ENCODE peak calls at places on chromosomes 13 and 19, in eight cellular contexts. Q, G, T, P, J, E, M and W are unnamed samples.

GRCh38 chr13:64924401-64924800 is 2305.7 kb downstream of the PCDH9 start:
- DNase-seq in Q (no peak), P (no peak), E (no peak), M (no peak), T (no peak), J (no peak), G (no peak), W (no peak)

GRCh38 chr19:3284759-3285646 is 60.5 kb downstream of the CELF5 start:
- DNase-seq in G (peak), Q (peak), E (no peak), T (peak), P (peak), J (no peak), M (peak), W (peak)

GRCh38 chr13:43830481-43830873 is 43.7 kb upstream of the ENOX1 start:
- DNase-seq in J (peak), E (no peak), T (peak), Q (no peak), G (no peak), P (no peak), M (no peak), W (peak)

GRCh38 chr19:42066075-42066754 is 3.8 kb downstream of the GRIK5 start:
- DNase-seq in G (no peak), Q (peak), M (no peak), T (peak), J (no peak), E (no peak), P (no peak), W (peak)

GRCh38 chr19:23887642-23888041 is 27.0 kb upstream of the ZNF726 start:
- DNase-seq in E (no peak), M (peak), J (no peak), P (peak), G (no peak), Q (no peak), T (no peak), W (peak)

GRCh38 chr13:98327326-98328314 is 150.6 kb upstream of the RNF113B start:
- DNase-seq in Q (peak), J (peak), T (peak), G (no peak), M (no peak), E (no peak), P (no peak), W (no peak)

GRCh38 chr13:46288570-46289259 is 77.0 kb downstream of the LRRC63 start:
- DNase-seq in T (peak), M (peak), E (no peak), J (no peak), P (peak), Q (peak), G (no peak), W (peak)

GRCh38 chr19:48718711-48719231 is 754 bp downstream of the MAMSTR start:
- DNase-seq in J (no peak), M (peak), Q (no peak), T (no peak), P (no peak), G (no peak), E (no peak), W (no peak)

GRCh38 chr19:29528350-29528945 is 2.7 kb downstream of the VSTM2B start:
- DNase-seq in J (no peak), Q (no peak), P (peak), E (peak), T (peak), G (no peak), M (peak), W (peak)

GRCh38 chr13:47288546-47288945 is 391.7 kb upstream of the HTR2A start:
- DNase-seq in T (peak), P (no peak), M (no peak), J (no peak), E (no peak), G (no peak), Q (no peak), W (no peak)

GRCh38 chr19:7623725-7624603 is 5.4 kb downstream of the XAB2 start:
- DNase-seq in J (no peak), M (no peak), P (no peak), T (no peak), G (no peak), E (no peak), Q (no peak), W (no peak)

GRCh38 chr19:623974-624373 is 9.4 kb downstream of the POLRMT start:
- DNase-seq in T (peak), M (peak), G (no peak), Q (no peak), E (no peak), P (no peak), J (peak), W (no peak)

DNA sequence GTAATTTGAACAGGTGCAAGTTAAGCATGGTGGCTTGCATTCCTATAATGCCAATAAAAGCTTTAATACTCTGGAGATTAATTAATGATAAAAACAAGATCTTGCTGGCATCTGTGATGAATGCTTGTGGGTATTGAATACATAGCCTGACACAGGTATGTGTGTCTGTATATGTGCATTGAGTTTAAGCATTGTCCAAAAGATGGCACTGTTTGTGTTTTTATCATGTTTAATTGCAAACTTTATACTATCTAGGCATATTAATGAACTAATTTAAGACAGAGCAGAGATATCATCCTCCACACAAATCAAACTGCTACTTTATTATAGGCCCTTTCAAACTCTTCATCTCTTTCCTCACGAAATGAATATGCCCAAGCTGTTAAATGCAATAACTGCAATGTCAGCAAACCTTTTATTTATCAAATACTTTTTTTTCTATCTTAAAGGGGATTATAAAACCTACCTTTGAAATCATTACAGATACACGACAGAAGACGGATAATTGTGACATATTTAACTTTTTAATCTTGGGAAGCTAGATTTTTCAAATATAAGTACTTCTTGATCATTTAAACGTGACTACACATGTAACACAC is 86.5 kb downstream of the TNFSF11 start:
- DNase-seq in J (no peak), T (peak), P (no peak), G (no peak), M (no peak), E (no peak), Q (no peak), W (peak)
- TF ChIP-seq CTCF in J (peak), T (peak), P (no peak), G (no peak), M (no peak), E (no peak), Q (no peak), W (peak)

GRCh38 chr19:21482863-21483276 is 22.5 kb upstream of the ZNF429 start:
- DNase-seq in J (no peak), M (peak), Q (peak), P (peak), G (no peak), T (peak), E (no peak), W (peak)
- H3K4me3 ChIP-seq in J (no peak), M (no peak), Q (no peak), P (no peak), G (no peak), T (no peak), E (peak), W (peak)

DNA sequence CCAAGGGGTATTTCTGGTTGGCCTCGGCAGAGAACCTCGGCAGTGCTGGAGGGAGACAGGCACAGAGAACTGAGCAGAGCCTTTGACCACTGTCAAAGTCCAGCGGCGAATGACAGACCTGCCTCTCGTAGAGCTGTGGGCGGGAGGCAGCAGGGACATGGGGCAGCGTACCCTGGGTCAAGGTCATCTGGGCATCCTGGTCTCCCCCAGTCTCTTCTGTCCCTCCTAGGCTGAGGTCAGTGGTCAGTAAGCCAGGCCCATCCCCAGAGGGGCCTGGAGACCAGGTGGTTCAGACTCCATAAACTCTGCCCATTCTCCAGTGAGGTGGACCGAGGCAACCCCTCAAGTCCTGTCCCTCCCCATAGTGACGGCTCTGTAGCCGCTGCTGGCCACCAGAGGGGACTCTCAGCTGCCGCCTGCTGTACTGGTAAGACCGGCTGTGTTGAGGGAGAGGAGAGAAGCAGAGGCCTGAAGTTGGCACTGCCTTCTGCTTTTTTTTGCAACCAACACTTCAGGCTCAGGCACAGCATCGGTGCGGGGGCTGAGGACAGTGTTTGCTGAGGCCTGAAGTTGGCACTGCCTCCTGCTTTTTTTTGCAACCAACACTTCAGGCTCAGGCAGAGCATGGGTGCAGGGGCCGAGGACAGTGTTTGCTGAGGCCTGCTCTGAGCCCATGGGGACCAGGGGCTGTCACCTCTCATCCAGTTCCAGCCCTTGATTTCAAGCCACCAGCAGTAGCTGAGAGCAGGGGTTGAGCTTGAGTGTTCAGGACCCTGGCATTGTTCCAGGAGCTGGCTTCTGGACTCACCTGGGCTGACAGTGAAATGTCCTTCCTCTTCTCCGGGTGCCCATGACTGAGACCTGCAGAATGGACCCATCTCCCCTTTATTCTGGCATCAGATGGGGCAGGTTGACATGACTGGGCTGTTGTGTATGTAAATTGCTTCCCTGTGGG is at the start of gene PGLYRP2:
- DNase-seq in M (no peak), J (no peak), P (no peak), G (no peak), T (no peak), E (no peak), Q (no peak), W (peak)
- TF ChIP-seq CTCF in M (no peak), J (no peak), P (no peak), G (peak), T (no peak), E (peak), Q (no peak), W (peak)

GRCh38 chr13:21322988-21323387 is 136.1 kb downstream of the ZDHHC20 start:
- DNase-seq in P (no peak), J (no peak), G (no peak), M (no peak), E (no peak), T (no peak), Q (no peak), W (no peak)

GRCh38 chr13:21324793-21325192 is 134.3 kb downstream of the ZDHHC20 start:
- DNase-seq in T (no peak), M (no peak), G (no peak), E (no peak), Q (no peak), P (no peak), J (no peak), W (peak)

GRCh38 chr13:21328201-21328600 is 130.9 kb downstream of the ZDHHC20 start:
- DNase-seq in M (no peak), G (no peak), J (no peak), Q (no peak), P (no peak), T (no peak), E (no peak), W (no peak)

GRCh38 chr13:21328836-21329477 is 130.1 kb downstream of the ZDHHC20 start:
- DNase-seq in M (no peak), G (no peak), Q (no peak), P (no peak), J (no peak), T (no peak), E (no peak), W (no peak)

GRCh38 chr13:21326155-21327030 is 132.7 kb downstream of the ZDHHC20 start:
- DNase-seq in E (no peak), Q (peak), T (peak), J (peak), P (peak), M (peak), G (no peak), W (peak)
- H3K4me3 ChIP-seq in E (no peak), Q (peak), T (peak), J (peak), P (no peak), M (no peak), G (peak), W (peak)

GRCh38 chr19:18419699-18420460 is 682 bp downstream of the SSBP4 start:
- DNase-seq in J (no peak), Q (peak), T (no peak), M (no peak), G (peak), E (peak), P (peak), W (no peak)
- TF ChIP-seq CTCF in J (no peak), Q (no peak), T (no peak), M (no peak), G (no peak), E (no peak), P (no peak), W (no peak)

GRCh38 chr19:35509018-35509652 is 4.3 kb downstream of the DMKN start:
- DNase-seq in M (peak), Q (peak), P (peak), G (no peak), T (no peak), E (no peak), J (no peak), W (peak)
- H3K4me3 ChIP-seq in M (no peak), Q (peak), P (no peak), G (peak), T (no peak), E (peak), J (no peak), W (peak)

GRCh38 chr19:17834350-17835181 is 13.2 kb downstream of the JAK3 start:
- DNase-seq in Q (no peak), M (no peak), E (no peak), J (no peak), G (no peak), P (no peak), T (no peak), W (no peak)
- TF ChIP-seq CTCF in Q (no peak), M (no peak), E (no peak), J (peak), G (no peak), P (no peak), T (peak), W (no peak)